ENCODE peak calls at places on chromosome 11, in seven cellular contexts. O, E, L, V, Q, M and A are unnamed samples.
A peak's percentile ranks its signal among the peaks of the same experiment; 100 is the strongest.

GRCh38 chr11:87851827-87852226 is 323.4 kb downstream of the RAB38 start:
- DNase-seq in V (no peak), O (no peak), Q (no peak), L (no peak), M (no peak), E (no peak), A (no peak)

GRCh38 chr11:58628446-58628845 is 6.0 kb downstream of the CNTF start:
- DNase-seq in V (no peak), E (no peak), M (no peak), Q (no peak), O (no peak), L (no peak), A (no peak)

GRCh38 chr11:66554602-66555001 is 7.9 kb downstream of the ACTN3 start:
- DNase-seq in O (no peak), V (no peak), L (no peak), M (no peak), E (no peak), Q (no peak), A (no peak)

GRCh38 chr11:69657911-69658605 is 17.1 kb downstream of the LTO1 start:
- DNase-seq in V (no peak), O (no peak), E (no peak), Q (no peak), L (no peak), M (no peak), A (no peak)

GRCh38 chr11:2436013-2436520 is 8.2 kb downstream of the TRPM5 start:
- DNase-seq in Q (no peak), O (no peak), M (no peak), L (peak; percentile 8), E (no peak), V (no peak), A (no peak)

GRCh38 chr11:129787518-129787917 is 28.1 kb upstream of the TMEM45B start:
- DNase-seq in L (no peak), M (no peak), V (no peak), E (no peak), O (no peak), Q (no peak), A (no peak)

GRCh38 chr11:79116600-79116999 is 324.2 kb downstream of the TENM4 start:
- DNase-seq in Q (no peak), E (no peak), L (no peak), O (no peak), M (no peak), V (no peak), A (no peak)

GRCh38 chr11:118845369-118845768 is 38.3 kb upstream of the CXCR5 start:
- DNase-seq in M (no peak), E (no peak), V (peak; percentile 2), O (no peak), Q (no peak), L (no peak), A (no peak)

GRCh38 chr11:118897721-118898310 is 14.1 kb downstream of the CXCR5 start:
- DNase-seq in Q (no peak), M (no peak), L (no peak), V (no peak), O (no peak), E (no peak), A (no peak)

GRCh38 chr11:57459112-57460016 is 964 bp upstream of the RTN4RL2 start:
- DNase-seq in M (no peak), V (no peak), L (peak; percentile 37), Q (no peak), O (no peak), E (peak; percentile 26), A (no peak)

GRCh38 chr11:118206612-118207031 is 18.2 kb downstream of the JAML start:
- DNase-seq in Q (no peak), L (no peak), V (no peak), E (no peak), O (no peak), M (no peak), A (no peak)

GRCh38 chr11:99584822-99585221 is 564.1 kb downstream of the CNTN5 start:
- DNase-seq in M (no peak), O (no peak), E (no peak), L (no peak), V (no peak), Q (no peak), A (no peak)

GRCh38 chr11:68370211-68371111 is 58.1 kb downstream of the LRP5 start:
- DNase-seq in Q (no peak), M (no peak), L (no peak), O (no peak), V (no peak), E (no peak), A (no peak)

GRCh38 chr11:106482920-106483761 is 405.7 kb downstream of the AASDHPPT start:
- DNase-seq in Q (no peak), E (no peak), V (no peak), L (no peak), O (no peak), M (no peak), A (no peak)

GRCh38 chr11:134560566-134561347 is 148.7 kb upstream of the B3GAT1 start:
- DNase-seq in M (no peak), Q (no peak), L (no peak), O (no peak), V (no peak), E (no peak), A (no peak)

GRCh38 chr11:130831506-130832385 is 84.5 kb downstream of the SNX19 start:
- DNase-seq in E (no peak), M (no peak), Q (no peak), V (no peak), L (no peak), O (no peak), A (no peak)

GRCh38 chr11:6862961-6863360 is at the start of gene OR10A2:
- DNase-seq in L (no peak), V (no peak), E (no peak), Q (no peak), O (no peak), M (no peak), A (no peak)

GRCh38 chr11:15118431-15118830 is 3.7 kb downstream of the INSC start:
- DNase-seq in M (no peak), O (no peak), E (no peak), L (no peak), V (no peak), Q (no peak), A (no peak)

GRCh38 chr11:75174781-75175370 is 24.0 kb downstream of the SLCO2B1 start:
- DNase-seq in E (no peak), M (no peak), Q (no peak), L (no peak), V (no peak), O (no peak), A (no peak)

GRCh38 chr11:132983289-132983688 is 549.0 kb downstream of the OPCML start:
- DNase-seq in M (no peak), L (no peak), E (no peak), V (no peak), Q (no peak), O (no peak), A (no peak)

GRCh38 chr11:14411818-14412217 is 52.8 kb upstream of the RRAS2 start:
- DNase-seq in O (no peak), M (no peak), L (no peak), E (no peak), Q (no peak), V (no peak), A (no peak)

GRCh38 chr11:14357843-14358728 is 897 bp downstream of the RRAS2 start:
- DNase-seq in L (peak; percentile 44), V (peak; percentile 70), Q (no peak), E (peak; percentile 48), O (no peak), M (peak; percentile 26), A (no peak)

GRCh38 chr11:8329961-8330361 is 66.3 kb upstream of the LMO1 start:
- DNase-seq in E (no peak), M (peak; percentile 38), Q (no peak), L (no peak), O (no peak), V (no peak), A (peak; percentile 48)

GRCh38 chr11:10325398-10326079 is 20.7 kb downstream of the ADM start:
- DNase-seq in E (no peak), L (no peak), O (no peak), Q (no peak), M (no peak), V (no peak), A (no peak)

GRCh38 chr11:68891356-68891948 is 12.2 kb downstream of the MRPL21 start:
- DNase-seq in V (no peak), L (no peak), E (no peak), M (no peak), O (no peak), Q (no peak), A (no peak)

GRCh38 chr11:71543866-71544265 is 4.4 kb upstream of the KRTAP5-9 start:
- DNase-seq in V (no peak), Q (no peak), M (no peak), O (no peak), L (no peak), E (no peak), A (no peak)

GRCh38 chr11:61539009-61539408 is 30.5 kb downstream of the LRRC10B start:
- DNase-seq in E (no peak), O (no peak), M (no peak), Q (no peak), L (no peak), V (no peak), A (no peak)

GRCh38 chr11:64466115-64466718 is 107.3 kb downstream of the RPS6KA4 start:
- DNase-seq in L (no peak), V (no peak), Q (no peak), O (no peak), E (no peak), M (no peak), A (no peak)

GRCh38 chr11:64086263-64086938 is 50.7 kb downstream of the FLRT1 start:
- DNase-seq in E (no peak), O (no peak), Q (no peak), V (no peak), M (no peak), L (no peak), A (no peak)

GRCh38 chr11:98965358-98965757 is 55.4 kb upstream of the CNTN5 start:
- DNase-seq in O (no peak), M (no peak), E (no peak), Q (no peak), L (no peak), V (no peak), A (no peak)

GRCh38 chr11:12914401-12914912 is 94.7 kb upstream of the RASSF10 start:
- DNase-seq in O (no peak), V (peak; percentile 36), E (no peak), L (peak; percentile 15), Q (no peak), M (peak; percentile 71), A (peak; percentile 10)

GRCh38 chr11:33403344-33403743 is 146.2 kb downstream of the HIPK3 start:
- DNase-seq in M (no peak), O (no peak), E (no peak), V (no peak), L (no peak), Q (no peak), A (no peak)

GRCh38 chr11:105456950-105457349 is 152.9 kb upstream of the GRIA4 start:
- DNase-seq in V (no peak), E (no peak), O (no peak), Q (no peak), M (no peak), L (no peak), A (no peak)

GRCh38 chr11:69007978-69008381 is 5.1 kb downstream of the MRGPRF start:
- DNase-seq in V (no peak), E (no peak), Q (no peak), O (no peak), L (no peak), M (no peak), A (no peak)

GRCh38 chr11:113894421-113894996 is 10.1 kb upstream of the HTR3B start:
- DNase-seq in Q (no peak), V (no peak), O (no peak), E (no peak), L (no peak), M (no peak), A (no peak)

GRCh38 chr11:60629399-60629798 is 70.0 kb upstream of the MS4A8 start:
- DNase-seq in E (no peak), O (no peak), M (no peak), L (no peak), Q (no peak), V (no peak), A (no peak)

GRCh38 chr11:105244157-105244820 is 104.7 kb upstream of the CARD18 start:
- DNase-seq in O (no peak), E (no peak), V (peak; percentile 23), M (no peak), Q (no peak), L (no peak), A (no peak)

GRCh38 chr11:74319139-74319538 is 7.7 kb upstream of the P4HA3 start:
- DNase-seq in O (no peak), E (no peak), L (no peak), Q (no peak), V (no peak), M (no peak), A (no peak)